ENCODE peak calls at places on chromosomes 5 and 9, in seven cellular contexts. R, S, Y, W, N, L and V are unnamed samples.

GRCh38 chr9:93665566-93666278 is 89.3 kb downstream of the PHF2 start:
- DNase-seq in R (no peak), S (no peak), Y (no peak), W (no peak), N (no peak), L (no peak), V (no peak)

GRCh38 chr9:10026585-10026984 is 586.2 kb downstream of the PTPRD start:
- DNase-seq in R (no peak), S (no peak), Y (no peak), W (no peak), N (no peak), L (no peak), V (peak)

GRCh38 chr5:174692982-174693422 is 31.4 kb upstream of the MSX2 start:
- DNase-seq in R (no peak), S (no peak), Y (no peak), W (no peak), N (no peak), L (no peak), V (no peak)

GRCh38 chr9:113934826-113935676 is 58.9 kb downstream of the ZNF618 start:
- DNase-seq in R (peak), S (no peak), Y (no peak), W (no peak), N (no peak), L (no peak), V (no peak)

GRCh38 chr5:90161399-90161798 is 248.2 kb downstream of the CETN3 start:
- DNase-seq in R (peak), S (no peak), Y (no peak), W (peak), N (peak), L (no peak), V (peak)

GRCh38 chr9:98364042-98364441 is 108.6 kb upstream of the TBC1D2 start:
- DNase-seq in R (no peak), S (no peak), Y (no peak), W (no peak), N (no peak), L (no peak), V (peak)

GRCh38 chr5:119340597-119341218 is 15.1 kb upstream of the TNFAIP8 start:
- DNase-seq in R (no peak), S (peak), Y (peak), W (no peak), N (no peak), L (no peak), V (no peak)

GRCh38 chr9:130286781-130287428 is 21.3 kb downstream of the HMCN2 start:
- DNase-seq in R (no peak), S (no peak), Y (no peak), W (no peak), N (no peak), L (no peak), V (no peak)

GRCh38 chr9:116661037-116661954 is 25.8 kb upstream of the TRIM32 start:
- DNase-seq in R (peak), S (peak), Y (no peak), W (peak), N (peak), L (peak), V (peak)

GRCh38 chr5:647311-647710 is 35.2 kb downstream of the CEP72 start:
- DNase-seq in R (no peak), S (no peak), Y (no peak), W (no peak), N (no peak), L (no peak), V (no peak)

GRCh38 chr9:137492464-137493162 is 33.5 kb upstream of the NSMF start:
- DNase-seq in R (no peak), S (peak), Y (peak), W (no peak), N (peak), L (no peak), V (peak)

GRCh38 chr9:134317431-134318414 is 8.5 kb upstream of the RXRA start:
- DNase-seq in R (no peak), S (no peak), Y (no peak), W (no peak), N (no peak), L (no peak), V (no peak)

GRCh38 chr9:630817-631216 is 210.7 kb upstream of the DMRT1 start:
- DNase-seq in R (no peak), S (no peak), Y (no peak), W (no peak), N (no peak), L (no peak), V (no peak)